ENCODE peak calls at places on chromosomes 5 and 9, in ten cellular contexts. One of them, this sample, is unnamed.

GRCh38 chr5:83472508-83473343 is 1.2 kb downstream of the VCAN start:
- DNase-seq in GM06990: peak
- DNase-seq in left ventricle myocardium inferior: peak
- DNase-seq in AG04450: no peak
- DNase-seq in AG04449: no peak
- DNase-seq in CD8-positive, alpha-beta T cell: no peak
- DNase-seq in AG10803: peak
- DNase-seq in GM12864: no peak
- DNase-seq in lung: no peak
- DNase-seq in right lobe of liver: no peak
- DNase-seq in this sample: peak

GRCh38 chr9:114027159-114027895 is 50.8 kb downstream of the AMBP start:
- DNase-seq in GM06990: no peak
- DNase-seq in left ventricle myocardium inferior: no peak
- DNase-seq in AG04450: no peak
- DNase-seq in AG04449: no peak
- DNase-seq in CD8-positive, alpha-beta T cell: no peak
- DNase-seq in AG10803: no peak
- DNase-seq in GM12864: no peak
- DNase-seq in lung: no peak
- DNase-seq in right lobe of liver: peak
- DNase-seq in this sample: no peak

GRCh38 chr9:71756753-71757152 is 11.6 kb downstream of the CEMIP2 start:
- DNase-seq in GM06990: no peak
- DNase-seq in left ventricle myocardium inferior: no peak
- DNase-seq in AG04450: no peak
- DNase-seq in AG04449: no peak
- DNase-seq in CD8-positive, alpha-beta T cell: no peak
- DNase-seq in AG10803: no peak
- DNase-seq in GM12864: no peak
- DNase-seq in lung: no peak
- DNase-seq in right lobe of liver: no peak
- DNase-seq in this sample: no peak

GRCh38 chr5:141761-142160 is 49.5 kb upstream of the LRRC14B start:
- DNase-seq in GM06990: no peak
- DNase-seq in left ventricle myocardium inferior: no peak
- DNase-seq in AG04450: no peak
- DNase-seq in AG04449: no peak
- DNase-seq in CD8-positive, alpha-beta T cell: no peak
- DNase-seq in AG10803: no peak
- DNase-seq in GM12864: no peak
- DNase-seq in lung: no peak
- DNase-seq in right lobe of liver: no peak
- DNase-seq in this sample: no peak

GRCh38 chr9:109497193-109498165 is 628 bp downstream of the PTPN3 start:
- DNase-seq in GM06990: no peak
- DNase-seq in left ventricle myocardium inferior: no peak
- DNase-seq in AG04450: no peak
- DNase-seq in AG04449: no peak
- DNase-seq in CD8-positive, alpha-beta T cell: no peak
- DNase-seq in AG10803: no peak
- DNase-seq in GM12864: no peak
- DNase-seq in lung: no peak
- DNase-seq in right lobe of liver: no peak
- DNase-seq in this sample: no peak

GRCh38 chr5:418681-419121 is 24.3 kb upstream of the EXOC3 start:
- DNase-seq in GM06990: no peak
- DNase-seq in left ventricle myocardium inferior: no peak
- DNase-seq in AG04450: no peak
- DNase-seq in AG04449: no peak
- DNase-seq in CD8-positive, alpha-beta T cell: no peak
- DNase-seq in AG10803: peak
- DNase-seq in GM12864: no peak
- DNase-seq in lung: no peak
- DNase-seq in right lobe of liver: no peak
- DNase-seq in this sample: no peak

GRCh38 chr9:3922846-3923245 is 377.0 kb downstream of the GLIS3 start:
- DNase-seq in GM06990: no peak
- DNase-seq in left ventricle myocardium inferior: no peak
- DNase-seq in AG04450: no peak
- DNase-seq in AG04449: no peak
- DNase-seq in CD8-positive, alpha-beta T cell: no peak
- DNase-seq in AG10803: no peak
- DNase-seq in GM12864: no peak
- DNase-seq in lung: no peak
- DNase-seq in right lobe of liver: no peak
- DNase-seq in this sample: no peak

GRCh38 chr9:110030632-110031031 is 177.3 kb downstream of the C9orf152 start:
- DNase-seq in GM06990: no peak
- DNase-seq in left ventricle myocardium inferior: no peak
- DNase-seq in AG04450: no peak
- DNase-seq in AG04449: no peak
- DNase-seq in CD8-positive, alpha-beta T cell: no peak
- DNase-seq in AG10803: peak
- DNase-seq in GM12864: no peak
- DNase-seq in lung: no peak
- DNase-seq in right lobe of liver: no peak
- DNase-seq in this sample: no peak

GRCh38 chr5:178981381-178981780 is 13.7 kb downstream of the GRM6 start:
- DNase-seq in GM06990: no peak
- DNase-seq in left ventricle myocardium inferior: no peak
- DNase-seq in AG04450: no peak
- DNase-seq in AG04449: no peak
- DNase-seq in CD8-positive, alpha-beta T cell: no peak
- DNase-seq in AG10803: no peak
- DNase-seq in GM12864: no peak
- DNase-seq in lung: no peak
- DNase-seq in right lobe of liver: no peak
- DNase-seq in this sample: no peak

GRCh38 chr5:171369898-171370297 is 17.8 kb upstream of the NPM1 start:
- DNase-seq in GM06990: no peak
- DNase-seq in left ventricle myocardium inferior: no peak
- DNase-seq in AG04450: no peak
- DNase-seq in AG04449: no peak
- DNase-seq in CD8-positive, alpha-beta T cell: no peak
- DNase-seq in AG10803: no peak
- DNase-seq in GM12864: no peak
- DNase-seq in lung: no peak
- DNase-seq in right lobe of liver: no peak
- DNase-seq in this sample: no peak

GRCh38 chr9:115922441-115922840 is 231.2 kb upstream of the PAPPA start:
- DNase-seq in GM06990: no peak
- DNase-seq in left ventricle myocardium inferior: no peak
- DNase-seq in AG04450: no peak
- DNase-seq in AG04449: no peak
- DNase-seq in CD8-positive, alpha-beta T cell: no peak
- DNase-seq in AG10803: no peak
- DNase-seq in GM12864: no peak
- DNase-seq in lung: no peak
- DNase-seq in right lobe of liver: no peak
- DNase-seq in this sample: no peak

GRCh38 chr9:131178382-131178781 is 53.0 kb downstream of the NUP214 start:
- DNase-seq in GM06990: peak
- DNase-seq in left ventricle myocardium inferior: peak
- DNase-seq in AG04450: peak
- DNase-seq in AG04449: no peak
- DNase-seq in CD8-positive, alpha-beta T cell: peak
- DNase-seq in AG10803: peak
- DNase-seq in GM12864: no peak
- DNase-seq in lung: peak
- DNase-seq in right lobe of liver: peak
- DNase-seq in this sample: peak

GRCh38 chr9:78618735-78619134 is 321.8 kb downstream of the PSAT1 start:
- DNase-seq in GM06990: no peak
- DNase-seq in left ventricle myocardium inferior: no peak
- DNase-seq in AG04450: no peak
- DNase-seq in AG04449: no peak
- DNase-seq in CD8-positive, alpha-beta T cell: no peak
- DNase-seq in AG10803: no peak
- DNase-seq in GM12864: no peak
- DNase-seq in lung: no peak
- DNase-seq in right lobe of liver: no peak
- DNase-seq in this sample: no peak

GRCh38 chr9:90219548-90220118 is 423.0 kb downstream of the DIRAS2 start:
- DNase-seq in GM06990: peak
- DNase-seq in left ventricle myocardium inferior: no peak
- DNase-seq in AG04450: no peak
- DNase-seq in AG04449: no peak
- DNase-seq in CD8-positive, alpha-beta T cell: peak
- DNase-seq in AG10803: no peak
- DNase-seq in GM12864: no peak
- DNase-seq in lung: peak
- DNase-seq in right lobe of liver: no peak
- DNase-seq in this sample: no peak
- TF ChIP-seq CTCF in GM06990: peak
- TF ChIP-seq CTCF in left ventricle myocardium inferior: peak
- TF ChIP-seq CTCF in AG04450: no peak
- TF ChIP-seq CTCF in AG04449: no peak
- TF ChIP-seq CTCF in CD8-positive, alpha-beta T cell: no peak
- TF ChIP-seq CTCF in AG10803: peak
- TF ChIP-seq CTCF in GM12864: peak
- TF ChIP-seq CTCF in lung: peak
- TF ChIP-seq CTCF in right lobe of liver: peak
- TF ChIP-seq CTCF in this sample: peak

GRCh38 chr5:150751096-150751891 is 7.5 kb downstream of the DCTN4 start:
- DNase-seq in GM06990: no peak
- DNase-seq in left ventricle myocardium inferior: no peak
- DNase-seq in AG04450: no peak
- DNase-seq in AG04449: no peak
- DNase-seq in CD8-positive, alpha-beta T cell: no peak
- DNase-seq in AG10803: no peak
- DNase-seq in GM12864: no peak
- DNase-seq in lung: no peak
- DNase-seq in right lobe of liver: no peak
- DNase-seq in this sample: no peak
- H3K4me3 ChIP-seq in GM06990: no peak
- H3K4me3 ChIP-seq in left ventricle myocardium inferior: no peak
- H3K4me3 ChIP-seq in AG04450: no peak
- H3K4me3 ChIP-seq in AG04449: no peak
- H3K4me3 ChIP-seq in CD8-positive, alpha-beta T cell: no peak
- H3K4me3 ChIP-seq in AG10803: no peak
- H3K4me3 ChIP-seq in GM12864: no peak
- H3K4me3 ChIP-seq in lung: no peak
- H3K4me3 ChIP-seq in right lobe of liver: no peak
- H3K4me3 ChIP-seq in this sample: no peak

GRCh38 chr5:55415071-55415470 is 107.3 kb downstream of the MTREX start:
- DNase-seq in GM06990: no peak
- DNase-seq in left ventricle myocardium inferior: no peak
- DNase-seq in AG04450: no peak
- DNase-seq in AG04449: no peak
- DNase-seq in CD8-positive, alpha-beta T cell: no peak
- DNase-seq in AG10803: no peak
- DNase-seq in GM12864: no peak
- DNase-seq in lung: no peak
- DNase-seq in right lobe of liver: no peak
- DNase-seq in this sample: no peak
- TF ChIP-seq CTCF in GM06990: no peak
- TF ChIP-seq CTCF in left ventricle myocardium inferior: no peak
- TF ChIP-seq CTCF in AG04450: no peak
- TF ChIP-seq CTCF in AG04449: no peak
- TF ChIP-seq CTCF in CD8-positive, alpha-beta T cell: no peak
- TF ChIP-seq CTCF in AG10803: no peak
- TF ChIP-seq CTCF in GM12864: no peak
- TF ChIP-seq CTCF in lung: no peak
- TF ChIP-seq CTCF in right lobe of liver: no peak
- TF ChIP-seq CTCF in this sample: no peak

GRCh38 chr5:56018860-56019259 is 24.1 kb upstream of the IL6ST start:
- DNase-seq in GM06990: no peak
- DNase-seq in left ventricle myocardium inferior: no peak
- DNase-seq in AG04450: no peak
- DNase-seq in AG04449: no peak
- DNase-seq in CD8-positive, alpha-beta T cell: no peak
- DNase-seq in AG10803: no peak
- DNase-seq in GM12864: no peak
- DNase-seq in lung: no peak
- DNase-seq in right lobe of liver: no peak
- DNase-seq in this sample: no peak

GRCh38 chr5:56024810-56025302 is 30.1 kb upstream of the IL6ST start:
- DNase-seq in GM06990: no peak
- DNase-seq in left ventricle myocardium inferior: no peak
- DNase-seq in AG04450: no peak
- DNase-seq in AG04449: no peak
- DNase-seq in CD8-positive, alpha-beta T cell: no peak
- DNase-seq in AG10803: no peak
- DNase-seq in GM12864: no peak
- DNase-seq in lung: no peak
- DNase-seq in right lobe of liver: no peak
- DNase-seq in this sample: no peak

GRCh38 chr5:56023296-56023695 is 28.5 kb upstream of the IL6ST start:
- DNase-seq in GM06990: no peak
- DNase-seq in left ventricle myocardium inferior: no peak
- DNase-seq in AG04450: no peak
- DNase-seq in AG04449: no peak
- DNase-seq in CD8-positive, alpha-beta T cell: no peak
- DNase-seq in AG10803: no peak
- DNase-seq in GM12864: no peak
- DNase-seq in lung: no peak
- DNase-seq in right lobe of liver: no peak
- DNase-seq in this sample: no peak

GRCh38 chr5:56025303-56025885 is 30.6 kb upstream of the IL6ST start:
- DNase-seq in GM06990: no peak
- DNase-seq in left ventricle myocardium inferior: no peak
- DNase-seq in AG04450: no peak
- DNase-seq in AG04449: no peak
- DNase-seq in CD8-positive, alpha-beta T cell: no peak
- DNase-seq in AG10803: peak
- DNase-seq in GM12864: no peak
- DNase-seq in lung: no peak
- DNase-seq in right lobe of liver: peak
- DNase-seq in this sample: no peak

DNA sequence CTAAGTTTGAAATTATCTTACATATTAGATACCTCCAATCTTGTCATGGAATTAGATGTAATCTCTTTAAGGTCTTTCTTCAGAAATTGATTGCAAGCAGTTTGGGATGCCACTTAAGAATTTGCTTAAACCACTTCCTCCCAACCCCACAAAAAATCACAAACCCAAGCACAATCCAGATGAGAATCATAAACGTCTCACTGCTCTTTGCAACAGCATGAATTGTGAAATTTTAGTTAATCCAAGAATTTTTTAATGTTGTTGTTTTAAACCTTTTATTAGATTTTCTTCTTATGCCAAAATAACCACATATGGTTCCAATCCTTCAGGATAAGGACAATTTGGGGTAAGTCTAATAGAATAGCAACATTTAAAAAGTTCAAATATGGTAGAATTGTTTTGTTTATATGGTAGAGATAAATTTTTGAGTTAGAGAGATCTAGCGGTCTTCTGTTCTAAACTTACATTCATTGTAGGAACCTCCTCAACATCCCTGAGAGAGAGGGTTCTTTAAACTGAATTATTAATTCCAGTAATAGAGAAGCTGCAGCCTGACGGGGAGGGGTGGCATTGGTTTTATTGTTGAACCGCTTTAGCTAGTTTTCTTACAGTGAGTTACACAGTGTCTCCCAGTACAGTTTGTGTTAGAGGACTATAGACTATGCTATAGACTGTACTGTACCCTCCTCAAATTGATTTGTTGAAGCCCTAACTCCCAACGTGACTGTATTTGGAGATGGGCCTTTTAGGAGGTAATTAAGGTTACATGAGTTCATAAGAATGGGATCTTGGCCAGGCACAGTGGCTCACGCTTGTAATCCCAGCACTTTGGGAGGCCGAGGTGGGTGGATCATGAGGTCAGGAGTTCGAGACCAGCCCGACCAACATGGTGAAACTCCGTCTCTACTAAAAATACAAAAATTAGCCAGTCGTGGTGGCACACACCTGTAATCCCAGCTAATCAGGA is 24.8 kb upstream of the IL6ST start:
- DNase-seq in GM06990: no peak
- DNase-seq in left ventricle myocardium inferior: no peak
- DNase-seq in AG04450: no peak
- DNase-seq in AG04449: no peak
- DNase-seq in CD8-positive, alpha-beta T cell: no peak
- DNase-seq in AG10803: peak
- DNase-seq in GM12864: no peak
- DNase-seq in lung: no peak
- DNase-seq in right lobe of liver: no peak
- DNase-seq in this sample: no peak
- H3K4me3 ChIP-seq in GM06990: no peak
- H3K4me3 ChIP-seq in left ventricle myocardium inferior: no peak
- H3K4me3 ChIP-seq in AG04450: no peak
- H3K4me3 ChIP-seq in AG04449: no peak
- H3K4me3 ChIP-seq in CD8-positive, alpha-beta T cell: no peak
- H3K4me3 ChIP-seq in AG10803: no peak
- H3K4me3 ChIP-seq in GM12864: no peak
- H3K4me3 ChIP-seq in lung: no peak
- H3K4me3 ChIP-seq in right lobe of liver: no peak
- H3K4me3 ChIP-seq in this sample: no peak

This sample was measured in right atrium auricular region.